ENCODE peak calls at places on chromosomes 13 and 19, in six cellular contexts. One of them, this sample, is unnamed. For H3K27me3, the result is how much of the 10 kb centered on the place peaks cover.

GRCh38 chr13:36377822-36378480 is 31.8 kb upstream of the SPART start:
- DNase-seq in upper lobe of left lung: no peak
- DNase-seq in adrenal gland: no peak
- DNase-seq in ovary: no peak
- DNase-seq in stomach: no peak
- DNase-seq in heart left ventricle: no peak
- DNase-seq in this sample: no peak

GRCh38 chr13:41599619-41600018 is 142.3 kb downstream of the RGCC start:
- DNase-seq in ovary: no peak
- DNase-seq in stomach: no peak
- DNase-seq in upper lobe of left lung: no peak
- DNase-seq in heart left ventricle: no peak
- DNase-seq in adrenal gland: no peak
- DNase-seq in this sample: no peak

GRCh38 chr13:75798353-75799245 is 162.5 kb downstream of the LMO7 start:
- DNase-seq in upper lobe of left lung: no peak
- DNase-seq in stomach: no peak
- DNase-seq in adrenal gland: no peak
- DNase-seq in ovary: no peak
- DNase-seq in heart left ventricle: no peak
- DNase-seq in this sample: no peak

GRCh38 chr19:42121666-42122069 is 10.6 kb downstream of the POU2F2 start:
- DNase-seq in adrenal gland: peak
- DNase-seq in heart left ventricle: peak
- DNase-seq in ovary: no peak
- DNase-seq in upper lobe of left lung: no peak
- DNase-seq in stomach: no peak
- DNase-seq in this sample: peak

GRCh38 chr19:43780706-43781525 is at the start of gene KCNN4:
- DNase-seq in adrenal gland: no peak
- DNase-seq in heart left ventricle: no peak
- DNase-seq in upper lobe of left lung: peak
- DNase-seq in ovary: no peak
- DNase-seq in stomach: peak
- DNase-seq in this sample: no peak

GRCh38 chr19:10452726-10453620 is 32.6 kb downstream of the PDE4A start:
- DNase-seq in heart left ventricle: no peak
- DNase-seq in upper lobe of left lung: no peak
- DNase-seq in stomach: no peak
- DNase-seq in adrenal gland: no peak
- DNase-seq in ovary: no peak
- DNase-seq in this sample: no peak

GRCh38 chr19:42363614-42364346 is 26.3 kb downstream of the CNFN start:
- DNase-seq in adrenal gland: no peak
- DNase-seq in heart left ventricle: no peak
- DNase-seq in stomach: no peak
- DNase-seq in ovary: no peak
- DNase-seq in upper lobe of left lung: no peak
- DNase-seq in this sample: no peak

GRCh38 chr13:49976314-49977258 is 20.3 kb upstream of the TRIM13 start:
- DNase-seq in ovary: peak
- DNase-seq in heart left ventricle: peak
- DNase-seq in upper lobe of left lung: no peak
- DNase-seq in adrenal gland: peak
- DNase-seq in stomach: peak
- DNase-seq in this sample: peak

GRCh38 chr19:19788015-19788414 is 33.5 kb downstream of the ZNF506 start:
- DNase-seq in heart left ventricle: no peak
- DNase-seq in adrenal gland: no peak
- DNase-seq in stomach: no peak
- DNase-seq in ovary: no peak
- DNase-seq in upper lobe of left lung: no peak
- DNase-seq in this sample: no peak

GRCh38 chr19:44076325-44076724 is 4.4 kb downstream of the ZNF284 start:
- DNase-seq in upper lobe of left lung: no peak
- DNase-seq in ovary: no peak
- DNase-seq in heart left ventricle: no peak
- DNase-seq in adrenal gland: no peak
- DNase-seq in stomach: no peak
- DNase-seq in this sample: no peak

GRCh38 chr19:45200614-45201013 is 22.0 kb downstream of the BLOC1S3 start:
- DNase-seq in ovary: no peak
- DNase-seq in heart left ventricle: no peak
- DNase-seq in stomach: peak
- DNase-seq in upper lobe of left lung: no peak
- DNase-seq in adrenal gland: peak
- DNase-seq in this sample: no peak

GRCh38 chr19:16441661-16442071 is 30.1 kb downstream of the EPS15L1 start:
- DNase-seq in adrenal gland: peak
- DNase-seq in upper lobe of left lung: no peak
- DNase-seq in heart left ventricle: no peak
- DNase-seq in ovary: no peak
- DNase-seq in stomach: no peak
- DNase-seq in this sample: no peak

GRCh38 chr13:48551329-48551728 is 18.4 kb upstream of the RCBTB2 start:
- DNase-seq in stomach: no peak
- DNase-seq in heart left ventricle: no peak
- DNase-seq in ovary: no peak
- DNase-seq in upper lobe of left lung: no peak
- DNase-seq in adrenal gland: no peak
- DNase-seq in this sample: no peak
- H3K27me3 ChIP-seq in stomach: under half
- H3K27me3 ChIP-seq in heart left ventricle: under half
- H3K27me3 ChIP-seq in ovary: under half
- H3K27me3 ChIP-seq in upper lobe of left lung: under half
- H3K27me3 ChIP-seq in adrenal gland: under half
- H3K27me3 ChIP-seq in this sample: under half

DNA sequence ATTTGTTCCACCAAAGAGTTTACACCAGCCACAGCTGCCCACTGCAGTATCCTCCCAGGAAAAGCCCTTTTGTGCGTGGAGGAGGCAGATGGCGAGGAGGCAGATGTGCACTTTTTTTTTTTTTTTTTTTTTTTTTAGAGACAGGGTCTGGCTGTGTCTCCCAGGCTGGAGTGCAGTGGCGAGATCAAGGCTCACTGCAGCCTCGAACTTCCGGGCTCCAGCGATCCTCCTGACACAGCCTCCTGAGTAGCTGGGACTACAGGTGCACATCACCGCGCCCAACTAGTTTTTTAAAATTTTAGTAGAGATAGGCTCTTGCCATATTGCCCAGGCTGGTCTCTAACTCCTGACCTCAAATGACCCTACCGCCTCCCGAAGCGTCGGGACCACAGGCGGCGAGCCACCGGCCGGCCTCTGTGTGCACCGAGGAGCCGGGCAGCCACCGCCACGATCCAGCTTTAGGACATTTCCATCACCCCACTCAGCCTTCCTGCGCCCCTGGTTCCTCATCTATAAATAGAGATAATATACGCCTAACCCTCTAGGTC is 563 bp upstream of the PDCD5 start:
- DNase-seq in stomach: no peak
- DNase-seq in ovary: no peak
- DNase-seq in upper lobe of left lung: no peak
- DNase-seq in heart left ventricle: no peak
- DNase-seq in adrenal gland: no peak
- DNase-seq in this sample: no peak
- TF ChIP-seq POLR2A in stomach: no peak
- TF ChIP-seq POLR2A in ovary: no peak
- TF ChIP-seq POLR2A in upper lobe of left lung: no peak
- TF ChIP-seq POLR2A in heart left ventricle: no peak
- TF ChIP-seq POLR2A in adrenal gland: no peak
- TF ChIP-seq POLR2A in this sample: no peak

DNA sequence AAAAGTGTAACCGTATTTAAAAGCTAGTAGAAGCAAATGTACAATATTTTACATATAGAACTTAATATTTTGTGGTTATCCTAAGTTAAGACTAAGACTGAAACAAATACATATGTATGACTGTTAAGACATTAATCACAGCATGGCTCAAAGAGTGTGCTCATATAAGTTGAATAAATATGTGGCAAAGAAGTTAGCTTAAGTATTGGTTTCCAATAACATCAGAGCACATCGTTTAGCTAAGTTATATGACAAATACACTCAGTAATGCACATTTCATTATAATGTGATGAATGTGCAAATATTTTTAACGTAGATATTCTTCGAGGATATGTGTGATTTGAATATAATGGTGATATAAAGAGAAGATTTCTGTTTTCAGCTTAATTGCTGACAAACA is 253.8 kb downstream of the SLITRK5 start:
- DNase-seq in ovary: no peak
- DNase-seq in stomach: no peak
- DNase-seq in adrenal gland: no peak
- DNase-seq in heart left ventricle: no peak
- DNase-seq in upper lobe of left lung: no peak
- DNase-seq in this sample: no peak
- H3K27me3 ChIP-seq in ovary: under half
- H3K27me3 ChIP-seq in stomach: under half
- H3K27me3 ChIP-seq in adrenal gland: under half
- H3K27me3 ChIP-seq in heart left ventricle: under half
- H3K27me3 ChIP-seq in upper lobe of left lung: under half
- H3K27me3 ChIP-seq in this sample: under half

DNA sequence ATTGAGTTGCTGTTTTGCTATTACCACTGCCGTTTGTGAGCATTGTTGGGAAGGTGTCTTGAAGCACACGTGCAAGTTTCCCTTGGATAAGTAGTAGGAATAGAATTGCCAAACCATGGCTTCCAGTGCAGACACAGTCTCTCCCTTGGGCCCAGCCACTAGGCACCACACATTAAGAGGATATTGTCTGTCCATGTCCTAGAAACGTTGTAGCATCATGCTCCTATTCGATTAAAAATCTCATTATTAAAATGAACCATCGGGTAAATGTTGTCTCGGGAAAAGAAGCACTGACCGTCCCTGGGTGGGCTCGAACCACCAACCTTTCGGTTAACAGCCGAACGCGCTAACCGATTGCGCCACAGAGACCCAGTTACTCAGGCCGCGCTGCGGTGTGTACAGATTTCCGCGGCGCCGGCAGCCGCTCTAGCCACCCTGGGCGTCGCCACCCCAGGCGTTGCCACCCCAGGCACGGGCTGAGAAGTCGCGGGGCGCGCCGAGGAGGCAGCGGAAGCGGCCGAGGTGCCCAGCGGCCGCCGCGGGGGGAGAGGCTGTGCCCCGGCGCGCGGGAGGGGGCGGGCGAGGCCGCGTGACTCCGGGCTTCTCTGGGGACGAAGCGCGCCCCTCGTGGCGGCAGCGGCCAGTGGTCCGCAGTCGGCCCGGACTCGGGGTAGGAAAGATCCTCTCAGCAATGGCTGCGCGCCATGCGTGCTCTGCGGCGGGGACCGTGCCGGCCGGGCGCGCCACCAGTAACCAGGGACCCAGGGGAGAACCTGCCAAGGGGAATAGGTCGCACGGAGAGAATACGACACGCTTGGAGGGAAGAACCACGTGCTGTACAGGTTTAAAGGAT is 56.2 kb downstream of the USPL1 start:
- DNase-seq in ovary: peak
- DNase-seq in stomach: peak
- DNase-seq in upper lobe of left lung: peak
- DNase-seq in heart left ventricle: peak
- DNase-seq in adrenal gland: peak
- DNase-seq in this sample: peak
- TF ChIP-seq POLR2A in ovary: no peak
- TF ChIP-seq POLR2A in stomach: no peak
- TF ChIP-seq POLR2A in upper lobe of left lung: peak
- TF ChIP-seq POLR2A in heart left ventricle: peak
- TF ChIP-seq POLR2A in adrenal gland: peak
- TF ChIP-seq POLR2A in this sample: peak

GRCh38 chr13:111530137-111530536 is 209.7 kb downstream of the TEX29 start:
- DNase-seq in heart left ventricle: no peak
- DNase-seq in stomach: no peak
- DNase-seq in ovary: no peak
- DNase-seq in upper lobe of left lung: no peak
- DNase-seq in adrenal gland: no peak
- DNase-seq in this sample: no peak

GRCh38 chr13:111533900-111534645 is 213.6 kb downstream of the TEX29 start:
- DNase-seq in heart left ventricle: no peak
- DNase-seq in upper lobe of left lung: no peak
- DNase-seq in adrenal gland: no peak
- DNase-seq in stomach: no peak
- DNase-seq in ovary: no peak
- DNase-seq in this sample: no peak

GRCh38 chr13:111531505-111531904 is 211.1 kb downstream of the TEX29 start:
- DNase-seq in adrenal gland: no peak
- DNase-seq in ovary: no peak
- DNase-seq in upper lobe of left lung: no peak
- DNase-seq in stomach: no peak
- DNase-seq in heart left ventricle: no peak
- DNase-seq in this sample: no peak

GRCh38 chr13:111534646-111535461 is 214.4 kb downstream of the TEX29 start:
- DNase-seq in stomach: no peak
- DNase-seq in adrenal gland: no peak
- DNase-seq in heart left ventricle: no peak
- DNase-seq in upper lobe of left lung: no peak
- DNase-seq in ovary: no peak
- DNase-seq in this sample: no peak

DNA sequence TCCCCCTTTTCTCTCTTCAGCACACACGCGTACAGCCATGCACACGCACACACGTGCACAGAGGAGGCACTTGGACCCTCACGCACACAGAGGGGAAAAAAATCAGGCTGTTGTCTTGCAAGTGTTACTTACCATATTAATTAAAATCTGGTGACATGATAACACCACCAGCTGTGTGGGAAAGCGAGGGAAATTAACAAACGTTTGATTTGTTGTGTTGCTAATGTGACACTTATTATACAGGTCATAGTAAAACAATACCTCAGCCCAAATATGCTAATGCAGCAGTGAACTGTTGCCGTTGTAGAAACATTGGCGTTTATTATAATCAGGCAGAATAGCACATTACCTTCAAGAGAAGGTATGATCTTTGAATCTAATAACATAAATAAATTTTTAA is 211.7 kb downstream of the TEX29 start:
- DNase-seq in upper lobe of left lung: no peak
- DNase-seq in heart left ventricle: no peak
- DNase-seq in ovary: no peak
- DNase-seq in adrenal gland: no peak
- DNase-seq in stomach: no peak
- DNase-seq in this sample: no peak
- H3K27me3 ChIP-seq in upper lobe of left lung: under half
- H3K27me3 ChIP-seq in heart left ventricle: half or more
- H3K27me3 ChIP-seq in ovary: under half
- H3K27me3 ChIP-seq in adrenal gland: under half
- H3K27me3 ChIP-seq in stomach: under half
- H3K27me3 ChIP-seq in this sample: under half

DNA sequence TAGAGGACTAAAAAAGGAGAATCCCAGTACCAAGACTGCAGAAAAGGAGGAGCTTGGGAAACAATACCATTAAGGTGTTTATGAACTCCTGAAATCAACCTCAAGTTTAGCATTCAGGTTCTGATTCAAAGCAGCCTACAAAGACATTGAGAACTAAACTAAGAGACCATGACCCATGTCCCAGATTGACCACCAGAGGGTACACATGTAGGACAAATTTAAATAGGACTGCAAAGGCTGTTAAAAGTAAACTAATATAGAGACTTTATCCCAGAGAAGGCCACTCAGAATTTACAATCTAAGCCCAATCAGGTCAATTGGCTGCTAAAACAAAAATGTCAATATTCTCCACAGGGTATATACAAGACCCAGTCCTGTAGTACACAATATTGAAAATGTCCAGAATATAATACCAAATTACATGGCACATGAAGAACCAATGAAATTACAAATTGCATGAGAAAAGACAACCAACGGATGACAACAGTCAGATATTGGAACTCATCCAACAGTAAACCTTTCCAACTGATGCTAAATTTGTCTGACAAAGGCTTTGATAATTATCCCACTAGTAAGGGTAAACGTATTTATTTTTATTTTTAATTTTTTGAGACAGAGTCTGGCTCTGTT is 682.4 kb downstream of the UQCRFS1 start:
- DNase-seq in stomach: no peak
- DNase-seq in upper lobe of left lung: no peak
- DNase-seq in ovary: no peak
- DNase-seq in adrenal gland: no peak
- DNase-seq in heart left ventricle: no peak
- DNase-seq in this sample: no peak
- TF ChIP-seq POLR2A in stomach: no peak
- TF ChIP-seq POLR2A in upper lobe of left lung: no peak
- TF ChIP-seq POLR2A in ovary: no peak
- TF ChIP-seq POLR2A in adrenal gland: no peak
- TF ChIP-seq POLR2A in heart left ventricle: no peak
- TF ChIP-seq POLR2A in this sample: no peak

This sample was measured in right lobe of liver.